ENCODE peak calls at places on chromosomes 11 and 22, in eight cellular contexts. N is uterus, F is fibroblast of mammary gland, L is nephron progenitor cell, E is RWPE1, U is spleen, R is endothelial cell, X is fibroblast of lung. D is an unnamed sample.

GRCh38 chr11:109747839-109748238 is 325.8 kb downstream of the C11orf87 start:
- DNase-seq in X (no peak), N (no peak), L (no peak), U (no peak), E (no peak), R (no peak), F (no peak), D (no peak)

GRCh38 chr11:65391007-65391406 is 4.6 kb downstream of the FRMD8 start:
- DNase-seq in U (no peak), R (peak), X (peak), E (no peak), F (peak), L (no peak), N (no peak), D (no peak)

GRCh38 chr11:18100926-18101656 is 4.8 kb downstream of the SAAL1 start:
- DNase-seq in X (no peak), E (no peak), N (no peak), F (no peak), R (no peak), L (no peak), U (no peak), D (no peak)

GRCh38 chr11:10925149-10925926 is 67.5 kb upstream of the ZBED5 start:
- DNase-seq in L (no peak), X (no peak), U (no peak), F (no peak), E (no peak), R (no peak), N (no peak), D (no peak)

GRCh38 chr11:18608373-18608772 is 8.8 kb downstream of the MISFA start:
- DNase-seq in L (no peak), U (no peak), R (no peak), F (no peak), X (no peak), E (no peak), N (no peak), D (no peak)

GRCh38 chr11:58927393-58928081 is 11.8 kb upstream of the GLYATL1 start:
- DNase-seq in X (peak), E (no peak), U (no peak), N (no peak), L (peak), R (peak), F (no peak), D (no peak)

GRCh38 chr22:49449377-49449776 is 378.3 kb downstream of the BRD1 start:
- DNase-seq in R (no peak), X (no peak), F (no peak), L (no peak), N (no peak), U (no peak), E (no peak), D (no peak)

GRCh38 chr11:765025-765801 is 12.1 kb downstream of the GATD1 start:
- DNase-seq in F (peak), X (peak), R (peak), L (peak), E (no peak), U (peak), N (no peak), D (no peak)

GRCh38 chr11:108891909-108892511 is 227.1 kb downstream of the DDX10 start:
- DNase-seq in F (no peak), E (no peak), L (no peak), X (no peak), N (no peak), U (no peak), R (no peak), D (no peak)

GRCh38 chr11:70155386-70155785 is 47.7 kb upstream of the FADD start:
- DNase-seq in N (no peak), R (no peak), U (no peak), L (no peak), F (no peak), X (peak), E (no peak), D (no peak)

GRCh38 chr11:37755526-37755925 is 1157.5 kb upstream of the RAG2 start:
- DNase-seq in N (no peak), E (no peak), L (no peak), X (no peak), R (no peak), F (no peak), U (no peak), D (no peak)

GRCh38 chr11:96055706-96056387 is 131.9 kb upstream of the MTMR2 start:
- DNase-seq in F (peak), L (no peak), E (peak), N (no peak), X (peak), U (no peak), R (no peak), D (no peak)

GRCh38 chr11:130299978-130300377 is 14.7 kb downstream of the ZBTB44 start:
- DNase-seq in N (no peak), E (no peak), U (no peak), L (no peak), X (no peak), R (no peak), F (no peak), D (no peak)

GRCh38 chr11:134730596-134731538 is 318.8 kb upstream of the B3GAT1 start:
- DNase-seq in R (no peak), L (no peak), N (no peak), U (no peak), F (no peak), X (no peak), E (no peak), D (no peak)

GRCh38 chr11:19919050-19919561 is 206.5 kb downstream of the NAV2 start:
- DNase-seq in U (no peak), F (peak), N (peak), L (no peak), R (no peak), E (peak), X (peak), D (no peak)

GRCh38 chr11:12674936-12675696 is 895 bp downstream of the TEAD1 start:
- DNase-seq in X (no peak), E (no peak), F (no peak), R (peak), L (peak), N (peak), U (no peak), D (no peak)

GRCh38 chr22:39297490-39298193 is 21.8 kb downstream of the RPL3 start:
- DNase-seq in E (no peak), F (no peak), N (no peak), X (peak), L (no peak), U (no peak), R (no peak), D (no peak)

GRCh38 chr11:9951714-9952275 is 287.9 kb downstream of the SWAP70 start:
- DNase-seq in L (no peak), F (no peak), E (no peak), U (no peak), R (no peak), X (no peak), N (peak), D (no peak)

GRCh38 chr11:10413268-10413667 is 41.8 kb upstream of the AMPD3 start:
- DNase-seq in X (no peak), U (peak), N (no peak), R (no peak), F (no peak), E (no peak), L (no peak), D (no peak)

GRCh38 chr11:45671246-45672171 is 6.1 kb upstream of the CHST1 start:
- DNase-seq in R (no peak), F (no peak), E (no peak), U (no peak), L (no peak), X (no peak), N (no peak), D (no peak)

GRCh38 chr22:44819966-44820631 is 67.7 kb downstream of the ARHGAP8 start:
- DNase-seq in R (no peak), F (no peak), L (no peak), X (no peak), E (no peak), U (peak), N (no peak), D (no peak)

GRCh38 chr22:44575344-44576268 is 77.6 kb upstream of the RTL6 start:
- DNase-seq in U (no peak), F (no peak), R (no peak), L (no peak), N (no peak), X (no peak), E (no peak), D (no peak)

GRCh38 chr11:112318193-112318592 is 57.5 kb upstream of the PLET1 start:
- DNase-seq in F (peak), L (no peak), E (peak), R (no peak), X (peak), N (no peak), U (no peak), D (no peak)

GRCh38 chr22:22593964-22594656 is 35.0 kb upstream of the PRAME start:
- DNase-seq in N (no peak), U (peak), E (no peak), L (peak), F (peak), X (peak), R (peak), D (no peak)

GRCh38 chr11:134751161-134751560 is 339.1 kb upstream of the B3GAT1 start:
- DNase-seq in L (no peak), N (no peak), R (no peak), U (peak), E (no peak), F (no peak), X (no peak), D (peak)

GRCh38 chr22:46843691-46844297 is 81.3 kb downstream of the TBC1D22A start:
- DNase-seq in X (peak), F (no peak), U (no peak), R (no peak), N (no peak), L (no peak), E (no peak), D (no peak)

GRCh38 chr11:77139201-77139600 is 11.2 kb downstream of the MYO7A start:
- DNase-seq in R (no peak), U (no peak), X (no peak), N (no peak), L (no peak), E (no peak), F (no peak), D (no peak)

GRCh38 chr22:25076281-25076680 is 123.4 kb upstream of the CRYBB3 start:
- DNase-seq in X (no peak), E (no peak), F (no peak), R (no peak), N (no peak), U (no peak), L (no peak), D (no peak)

GRCh38 chr11:34837246-34837856 is 78.8 kb downstream of the APIP start:
- DNase-seq in U (no peak), E (no peak), X (no peak), R (no peak), F (no peak), L (no peak), N (no peak), D (no peak)

GRCh38 chr11:47234669-47235075 is 13.9 kb downstream of the ACP2 start:
- DNase-seq in R (no peak), F (peak), N (no peak), E (no peak), U (no peak), X (peak), L (no peak), D (no peak)

GRCh38 chr22:35552186-35552842 is 11.7 kb downstream of the RASD2 start:
- DNase-seq in F (peak), L (peak), U (peak), R (peak), N (no peak), X (no peak), E (peak), D (no peak)

GRCh38 chr11:1460396-1460795 is 26.2 kb downstream of the MOB2 start:
- DNase-seq in L (no peak), F (peak), E (no peak), U (no peak), N (peak), R (no peak), X (no peak), D (no peak)

GRCh38 chr11:114111369-114112042 is 52.0 kb downstream of the ZBTB16 start:
- DNase-seq in R (no peak), E (no peak), U (no peak), X (no peak), F (peak), N (no peak), L (no peak), D (no peak)

GRCh38 chr11:71155846-71156245 is 96.5 kb downstream of the SHANK2 start:
- DNase-seq in F (no peak), R (no peak), N (no peak), E (no peak), L (no peak), U (no peak), X (no peak), D (no peak)

GRCh38 chr22:21450320-21450831 is 16.8 kb upstream of the TMEM191C start:
- DNase-seq in X (no peak), F (no peak), L (peak), E (no peak), N (peak), U (peak), R (peak), D (peak)

DNA sequence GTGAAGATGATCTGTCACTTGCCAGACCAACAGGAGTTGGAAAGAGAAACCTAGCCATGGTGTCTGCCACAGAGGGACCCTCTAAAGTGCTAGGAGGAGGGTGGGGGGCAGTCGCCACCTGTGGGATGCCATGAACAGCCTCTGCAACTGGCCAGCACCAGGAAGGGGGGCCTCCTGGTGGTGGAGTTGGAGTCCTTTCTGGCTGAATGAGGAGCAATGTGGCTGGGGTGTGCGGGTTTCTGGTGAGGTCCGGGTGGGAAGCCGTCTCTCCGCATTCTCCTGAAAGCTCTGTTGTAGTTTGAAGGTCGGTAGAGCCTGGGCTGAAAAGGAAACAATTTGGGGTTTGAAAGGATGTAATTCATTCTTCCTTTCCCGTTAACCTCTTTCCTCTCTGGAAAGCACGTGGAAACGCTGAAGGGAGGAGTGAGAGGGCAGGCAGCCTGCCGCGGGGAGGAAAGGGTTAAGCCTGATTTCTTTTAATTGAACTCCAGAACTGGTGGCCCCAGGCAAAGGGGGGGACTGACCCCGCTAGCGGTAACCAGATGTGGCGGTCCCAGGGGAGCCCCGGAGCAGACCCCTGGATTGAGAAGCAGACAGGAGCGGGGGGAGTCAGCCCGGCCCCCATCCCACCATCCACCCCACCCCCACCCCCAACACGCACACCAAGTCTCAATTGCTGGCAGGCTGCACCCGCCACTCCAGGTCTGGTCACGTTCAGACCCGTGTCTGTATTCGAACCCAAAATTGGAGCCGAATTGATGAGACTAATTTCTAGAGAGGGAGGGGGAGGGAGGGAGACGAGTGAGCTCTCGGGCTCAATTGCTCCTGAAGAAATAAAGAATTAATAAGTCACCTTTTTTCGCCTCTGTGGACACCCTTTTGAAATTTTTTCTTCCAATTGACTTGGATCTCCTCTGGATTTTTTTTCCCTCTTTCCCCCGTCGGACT is 1.8 kb upstream of the FLI1 start:
- DNase-seq in F (no peak), X (no peak), N (no peak), L (peak), E (no peak), U (peak), R (peak), D (no peak)
- TF ChIP-seq CTCF in F (peak), X (no peak), N (no peak), L (peak), E (no peak), U (peak), R (peak), D (peak)

GRCh38 chr11:63906585-63906984 is 10.4 kb downstream of the RCOR2 start:
- DNase-seq in N (no peak), E (no peak), U (no peak), R (peak), X (no peak), F (no peak), L (peak), D (no peak)
- TF ChIP-seq CTCF in N (no peak), E (no peak), U (peak), R (no peak), X (no peak), F (no peak), L (no peak), D (peak)

DNA sequence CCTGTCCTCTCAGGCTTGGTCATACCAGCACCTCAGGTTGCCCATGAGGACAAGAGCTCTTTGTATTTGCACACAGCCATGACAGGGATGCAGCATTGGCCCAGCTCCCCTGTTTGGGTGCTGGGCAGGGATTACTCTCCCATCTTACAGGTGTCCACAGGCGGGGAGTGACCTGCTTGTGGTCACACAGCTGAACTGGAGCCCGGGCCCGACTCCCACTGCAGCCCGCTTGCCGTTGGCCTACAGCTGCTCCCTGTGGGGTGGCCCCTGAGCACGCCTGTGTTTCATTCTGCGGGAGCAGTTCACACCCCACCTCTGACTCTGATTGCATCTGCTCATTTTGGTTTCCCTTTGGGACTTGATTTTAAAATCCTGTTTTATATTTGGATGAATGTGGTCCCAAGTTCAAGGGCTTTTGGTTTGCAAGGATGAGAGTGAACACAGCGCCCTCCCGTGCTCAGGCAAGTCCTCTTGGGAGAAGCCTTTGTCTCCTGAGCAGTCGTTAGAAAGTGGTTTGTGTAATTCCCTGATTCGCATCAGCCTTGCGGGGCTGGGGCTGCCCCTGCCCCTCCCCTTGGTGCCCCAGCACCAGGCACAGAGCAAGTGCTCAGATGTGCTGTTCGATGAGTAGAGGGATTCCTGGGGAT is 9.3 kb downstream of the PICK1 start:
- DNase-seq in U (no peak), R (no peak), L (no peak), X (no peak), N (no peak), E (no peak), F (no peak), D (no peak)
- TF ChIP-seq CTCF in U (no peak), R (no peak), L (no peak), X (no peak), N (no peak), E (no peak), F (peak), D (no peak)

GRCh38 chr11:25737071-25737675 is 594.8 kb upstream of the ANO3 start:
- DNase-seq in U (no peak), X (no peak), E (no peak), R (no peak), N (no peak), L (no peak), F (no peak), D (no peak)

GRCh38 chr11:25734592-25735211 is 597.2 kb upstream of the ANO3 start:
- DNase-seq in L (peak), F (peak), X (peak), R (peak), E (peak), U (no peak), N (no peak), D (no peak)

DNA sequence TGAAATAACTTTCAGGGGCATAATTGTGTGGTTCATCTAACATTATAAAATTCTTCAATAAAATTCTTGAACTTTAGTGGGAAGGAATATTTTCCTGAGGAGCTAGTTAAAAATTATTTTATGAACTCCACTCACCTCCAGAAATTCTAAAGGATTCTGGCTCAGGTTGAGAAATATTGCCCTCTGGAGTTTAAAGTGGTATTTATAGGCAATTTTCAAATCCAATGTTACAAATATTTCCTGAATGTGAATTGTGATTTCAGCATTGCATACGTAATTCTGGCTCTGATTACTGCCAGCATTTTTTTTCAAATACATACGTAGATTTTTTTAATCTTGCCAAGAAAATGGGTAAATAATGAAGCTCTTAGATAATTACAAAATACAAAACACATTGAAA is 598.2 kb upstream of the ANO3 start:
- DNase-seq in L (no peak), U (no peak), R (no peak), E (no peak), F (no peak), X (no peak), N (no peak), D (no peak)
- TF ChIP-seq CTCF in L (peak), U (no peak), R (no peak), E (no peak), F (no peak), X (no peak), N (no peak), D (peak)

GRCh38 chr22:17792289-17792688 is 18.0 kb upstream of the BID start:
- DNase-seq in N (no peak), E (no peak), U (no peak), L (no peak), R (no peak), X (no peak), F (no peak), D (no peak)
- TF ChIP-seq CTCF in N (no peak), E (no peak), U (no peak), L (no peak), R (no peak), X (no peak), F (no peak), D (no peak)

GRCh38 chr11:27694992-27695391 is 5.3 kb downstream of the BDNF start:
- DNase-seq in N (no peak), L (no peak), F (peak), E (no peak), R (no peak), U (no peak), X (peak), D (no peak)
- TF ChIP-seq CTCF in N (no peak), L (peak), F (peak), E (peak), R (no peak), U (no peak), X (peak), D (peak)

GRCh38 chr11:128021304-128022006 is 565.9 kb downstream of the ETS1 start:
- DNase-seq in F (no peak), L (peak), X (peak), R (peak), E (no peak), U (no peak), N (no peak), D (no peak)
- TF ChIP-seq CTCF in F (peak), L (peak), X (peak), R (peak), E (no peak), U (no peak), N (no peak), D (peak)

GRCh38 chr11:75320643-75321042 is 30.8 kb downstream of the ARRB1 start:
- DNase-seq in R (no peak), N (no peak), U (no peak), E (no peak), X (no peak), L (no peak), F (no peak), D (no peak)
- TF ChIP-seq CTCF in R (no peak), N (no peak), U (no peak), E (no peak), X (no peak), L (no peak), F (no peak), D (no peak)

GRCh38 chr22:20112623-20113511 is 3.0 kb upstream of the RANBP1 start:
- DNase-seq in L (no peak), E (no peak), X (no peak), F (no peak), U (peak), N (no peak), R (no peak), D (peak)
- TF ChIP-seq CTCF in L (no peak), E (no peak), X (no peak), F (no peak), U (no peak), N (no peak), R (no peak), D (no peak)